ENCODE peak calls at places on chromosomes 7 and 10, in seven cellular contexts. X is A549, F is uterus, M is testis, D is right lobe of liver, H is esophagus squamous epithelium, A is IMR-90. R is an unnamed sample. For H3K4me1, the result is how much of the 10 kb centered on the place peaks cover.

GRCh38 chr7:34430456-34430855 is 227.6 kb upstream of the NPSR1 start:
- DNase-seq in X (peak), F (no peak), M (peak), D (no peak), H (no peak), A (peak), R (no peak)

GRCh38 chr10:83078160-83078559 is 1061.1 kb upstream of the GHITM start:
- DNase-seq in X (no peak), F (no peak), M (no peak), D (no peak), H (no peak), A (no peak), R (no peak)

GRCh38 chr7:17331891-17332501 is 33.5 kb downstream of the AHR start:
- DNase-seq in X (no peak), F (no peak), M (no peak), D (no peak), H (no peak), A (peak), R (no peak)

GRCh38 chr10:113558336-113558735 is 5.5 kb downstream of the HABP2 start:
- DNase-seq in X (no peak), F (no peak), M (no peak), D (no peak), H (no peak), A (no peak), R (no peak)

GRCh38 chr10:110912374-110912773 is 6.6 kb downstream of the BBIP1 start:
- DNase-seq in X (no peak), F (no peak), M (no peak), D (no peak), H (no peak), A (peak), R (no peak)

GRCh38 chr10:598415-599170 is 90.9 kb downstream of the DIP2C start:
- DNase-seq in X (no peak), F (no peak), M (no peak), D (no peak), H (no peak), A (peak), R (no peak)

GRCh38 chr10:89301721-89302445 is at the start of gene IFIT2:
- DNase-seq in X (peak), F (peak), M (peak), D (no peak), H (no peak), A (peak), R (peak)

GRCh38 chr7:109901916-109902315 is 1189.0 kb upstream of the LRRN3 start:
- DNase-seq in X (no peak), F (no peak), M (no peak), D (no peak), H (no peak), A (peak), R (no peak)

GRCh38 chr10:103854687-103855423 is 521 bp downstream of the SH3PXD2A start:
- DNase-seq in X (peak), F (peak), M (peak), D (peak), H (no peak), A (peak), R (no peak)

GRCh38 chr7:39811161-39811614 is 138.9 kb upstream of the CDK13 start:
- DNase-seq in X (no peak), F (no peak), M (no peak), D (no peak), H (no peak), A (peak), R (no peak)

GRCh38 chr10:27319752-27320561 is 79.4 kb upstream of the ACBD5 start:
- DNase-seq in X (peak), F (peak), M (peak), D (peak), H (peak), A (peak), R (peak)

GRCh38 chr7:46089281-46089680 is 168.2 kb upstream of the IGFBP3 start:
- DNase-seq in X (no peak), F (no peak), M (no peak), D (no peak), H (no peak), A (peak), R (no peak)

GRCh38 chr10:79356104-79356503 is 8.8 kb downstream of the PPIF start:
- DNase-seq in X (no peak), F (no peak), M (peak), D (no peak), H (no peak), A (no peak), R (no peak)

GRCh38 chr10:79354141-79354540 is 6.9 kb downstream of the PPIF start:
- DNase-seq in X (no peak), F (no peak), M (peak), D (no peak), H (no peak), A (no peak), R (no peak)

GRCh38 chr10:79354615-79355014 is 7.3 kb downstream of the PPIF start:
- DNase-seq in X (no peak), F (no peak), M (peak), D (no peak), H (no peak), A (no peak), R (no peak)

GRCh38 chr10:79357180-79357579 is 9.9 kb downstream of the PPIF start:
- DNase-seq in X (no peak), F (no peak), M (peak), D (no peak), H (no peak), A (no peak), R (no peak)

DNA sequence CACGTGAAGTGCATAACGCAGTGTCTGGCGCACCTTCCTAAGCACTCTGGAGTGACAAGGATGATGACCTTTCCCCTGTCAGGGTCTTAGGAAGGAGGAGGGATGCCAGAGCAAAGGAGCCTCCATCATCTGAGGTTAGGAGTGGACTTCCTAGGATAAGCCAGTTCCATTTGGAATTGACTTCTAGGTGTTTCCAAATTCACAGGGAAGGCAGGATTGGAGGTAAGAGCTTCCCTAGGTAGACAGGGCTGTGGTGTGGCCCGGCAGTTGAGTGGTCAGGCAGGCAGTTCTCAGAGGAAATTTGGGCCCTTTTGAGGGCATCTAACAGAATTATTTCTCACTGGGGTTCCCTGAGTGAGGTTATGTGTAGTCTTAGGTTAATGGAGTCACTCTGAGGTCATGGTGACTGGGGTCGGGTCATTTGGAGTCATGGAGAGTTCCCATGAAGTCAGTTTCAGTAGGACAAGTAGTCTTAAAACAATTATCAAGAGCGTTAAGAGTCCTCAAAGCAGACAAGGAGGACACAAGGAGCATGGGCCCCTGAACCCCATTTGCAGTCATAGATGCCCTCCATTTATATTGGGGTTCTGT is 8.2 kb downstream of the PPIF start:
- DNase-seq in X (no peak), F (no peak), M (peak), D (no peak), H (no peak), A (no peak), R (no peak)
- TF ChIP-seq POLR2A in X (no peak), F (no peak), M (no peak), D (no peak), H (no peak), A (no peak), R (no peak)

DNA sequence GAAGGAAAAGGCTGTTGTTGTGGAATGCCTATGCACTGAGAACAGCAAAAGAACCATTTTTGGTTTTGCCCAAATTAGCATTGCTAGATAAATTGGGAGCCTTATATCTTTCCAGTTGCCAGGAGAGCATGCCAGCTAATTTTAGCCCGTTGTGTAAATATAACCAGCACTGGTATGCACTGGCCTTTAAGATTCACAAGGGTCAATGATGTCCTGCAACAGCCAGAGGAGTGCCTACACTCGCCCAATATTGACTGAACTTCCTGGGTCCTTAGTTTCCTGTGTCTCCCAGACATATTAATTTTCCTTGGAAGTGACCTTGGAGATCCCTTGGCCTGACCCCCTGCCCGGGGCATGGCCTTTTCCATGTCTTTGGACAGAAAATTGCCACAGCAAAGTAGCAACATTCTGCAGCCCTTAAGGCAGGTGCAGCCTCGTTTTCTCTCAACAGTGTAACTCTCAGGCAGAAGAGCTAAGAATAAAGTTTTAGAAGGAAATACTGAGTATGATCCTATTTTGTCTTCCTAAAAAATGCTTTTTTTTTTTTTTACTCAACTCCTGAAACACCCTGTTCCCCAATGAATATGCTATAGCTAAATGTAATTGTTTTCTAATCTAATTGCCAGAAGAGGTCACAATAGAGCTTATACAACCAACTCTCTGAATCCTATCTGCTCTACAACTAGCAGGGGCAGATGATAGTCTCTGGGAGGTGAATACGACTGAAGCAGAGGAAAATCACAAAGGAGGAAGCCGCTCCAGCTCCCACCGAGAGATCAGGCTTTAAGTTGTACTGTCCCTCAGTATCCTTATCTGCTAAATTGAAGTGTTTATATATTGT is 131.9 kb upstream of the PCGF5 start:
- DNase-seq in X (peak), F (no peak), M (no peak), D (no peak), H (no peak), A (peak), R (no peak)
- H3K4me1 ChIP-seq in X (under half), F (under half), M (under half), D (under half), H (under half), A (under half), R (under half)

GRCh38 chr10:116738359-116738738 is 4.0 kb downstream of the HSPA12A start:
- DNase-seq in X (no peak), F (no peak), M (no peak), D (no peak), H (no peak), A (no peak), R (no peak)

GRCh38 chr10:116741391-116742351 is 695 bp downstream of the HSPA12A start:
- DNase-seq in X (no peak), F (peak), M (peak), D (peak), H (no peak), A (no peak), R (peak)

GRCh38 chr10:116733566-116733965 is 8.8 kb downstream of the HSPA12A start:
- DNase-seq in X (no peak), F (no peak), M (no peak), D (no peak), H (no peak), A (peak), R (no peak)

GRCh38 chr10:116740971-116741370 is 1.4 kb downstream of the HSPA12A start:
- DNase-seq in X (no peak), F (no peak), M (peak), D (no peak), H (no peak), A (no peak), R (peak)

GRCh38 chr10:116737582-116738358 is 4.6 kb downstream of the HSPA12A start:
- DNase-seq in X (peak), F (no peak), M (no peak), D (no peak), H (no peak), A (no peak), R (no peak)
- TF ChIP-seq CTCF in X (peak), F (no peak), M (no peak), D (no peak), H (no peak), A (peak), R (no peak)

GRCh38 chr7:30136339-30136738 is 1.6 kb downstream of the MTURN start:
- DNase-seq in X (no peak), F (no peak), M (no peak), D (no peak), H (no peak), A (no peak), R (peak)

GRCh38 chr7:30135271-30135550 is 425 bp downstream of the MTURN start:
- DNase-seq in X (no peak), F (no peak), M (no peak), D (no peak), H (no peak), A (no peak), R (no peak)

GRCh38 chr7:30135551-30136271 is 925 bp downstream of the MTURN start:
- DNase-seq in X (peak), F (peak), M (peak), D (peak), H (no peak), A (peak), R (peak)

GRCh38 chr7:30134011-30134410 is 775 bp upstream of the MTURN start:
- DNase-seq in X (no peak), F (no peak), M (no peak), D (no peak), H (no peak), A (no peak), R (no peak)

GRCh38 chr7:30134523-30135270 is at the start of gene MTURN:
- DNase-seq in X (peak), F (peak), M (peak), D (peak), H (no peak), A (peak), R (peak)
- TF ChIP-seq POLR2A in X (no peak), F (peak), M (no peak), D (peak), H (peak), A (peak), R (peak)

DNA sequence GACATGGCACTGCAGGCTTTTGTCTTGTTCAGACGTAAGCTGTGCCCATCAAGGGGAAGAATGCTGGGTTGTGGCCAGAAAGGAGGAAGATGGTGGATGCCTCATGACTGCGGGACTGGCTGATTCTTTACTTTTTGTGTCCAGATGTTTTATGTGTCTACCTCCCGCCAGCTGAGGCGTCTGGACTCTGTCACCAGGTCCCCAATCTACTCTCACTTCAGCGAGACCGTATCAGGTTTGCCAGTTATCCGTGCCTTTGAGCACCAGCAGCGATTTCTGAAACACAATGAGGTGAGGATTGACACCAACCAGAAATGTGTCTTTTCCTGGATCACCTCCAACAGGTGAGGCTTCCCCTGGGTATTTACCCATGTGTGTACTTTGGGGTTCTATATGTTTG is 53.5 kb downstream of the ABCC2 start:
- DNase-seq in X (no peak), F (no peak), M (no peak), D (no peak), H (no peak), A (no peak), R (no peak)
- H3K4me1 ChIP-seq in X (half or more), F (under half), M (under half), D (under half), H (under half), A (under half), R (under half)

GRCh38 chr7:151647006-151647405 is 127.3 kb upstream of the RHEB start:
- DNase-seq in X (no peak), F (no peak), M (no peak), D (no peak), H (no peak), A (no peak), R (no peak)

GRCh38 chr7:151645311-151645710 is 125.6 kb upstream of the RHEB start:
- DNase-seq in X (no peak), F (no peak), M (no peak), D (no peak), H (no peak), A (no peak), R (no peak)

GRCh38 chr7:151650161-151650560 is 130.5 kb upstream of the RHEB start:
- DNase-seq in X (no peak), F (no peak), M (no peak), D (no peak), H (no peak), A (no peak), R (no peak)

GRCh38 chr7:151648429-151648828 is 128.7 kb upstream of the RHEB start:
- DNase-seq in X (no peak), F (no peak), M (no peak), D (no peak), H (no peak), A (peak), R (no peak)

GRCh38 chr7:151647874-151648273 is 128.2 kb upstream of the RHEB start:
- DNase-seq in X (no peak), F (no peak), M (no peak), D (no peak), H (no peak), A (no peak), R (no peak)
- TF ChIP-seq CTCF in X (no peak), F (no peak), M (no peak), D (no peak), H (no peak), A (no peak), R (no peak)

DNA sequence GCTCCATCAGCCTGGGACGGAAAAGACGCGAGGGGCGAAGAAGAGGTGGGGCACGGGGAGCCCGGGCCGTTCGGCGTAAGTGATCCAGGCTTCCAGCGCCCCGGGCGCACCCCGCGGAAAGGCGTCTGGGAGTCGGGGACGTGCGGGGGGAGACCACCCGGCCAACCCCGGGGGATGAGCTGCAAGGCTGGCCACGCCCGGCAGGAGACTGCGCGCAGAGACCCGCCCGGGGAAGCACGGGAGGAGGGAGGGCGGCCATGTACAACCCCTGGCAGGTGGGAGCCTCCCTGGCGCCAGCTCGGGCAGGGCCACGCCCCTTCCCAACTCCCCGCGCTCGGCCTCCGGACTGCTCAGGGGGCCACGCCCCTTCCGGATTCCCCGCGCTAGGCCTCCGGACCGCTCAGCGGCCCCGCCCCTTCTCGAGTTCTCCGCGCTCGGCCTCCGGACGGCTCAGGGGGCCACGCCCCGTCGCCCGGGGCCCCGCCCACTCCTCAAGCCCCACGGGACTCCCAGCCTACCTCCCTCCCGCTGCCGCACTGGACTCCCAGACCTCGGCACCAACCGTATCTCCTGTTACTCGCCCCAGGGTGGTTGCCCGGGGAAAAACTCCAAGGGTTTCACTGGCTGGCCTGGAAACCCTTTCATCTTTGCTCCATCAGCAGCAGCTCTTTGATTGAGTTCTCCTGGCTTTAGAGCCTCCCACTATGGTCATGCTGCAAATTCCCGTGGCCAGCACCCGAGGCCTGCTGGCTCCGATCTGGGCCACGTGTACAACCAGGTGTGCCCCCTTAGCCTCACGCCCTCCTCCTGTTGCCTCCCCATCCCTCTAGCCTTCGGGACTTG is 284.4 kb downstream of the ZEB1 start:
- DNase-seq in X (peak), F (peak), M (peak), D (peak), H (peak), A (peak), R (peak)
- TF ChIP-seq POLR2A in X (peak), F (peak), M (peak), D (peak), H (peak), A (no peak), R (peak)